ENCODE peak calls at places on chromosomes 4 and X, in six cellular contexts. Y is HTR-8/SVneo, E is SW480, S is GM23338, B is NCI-H1105 treated with DMSO at 0.1 percent for 48 hours, P is upper lobe of right lung. F is an unnamed sample.

GRCh38 chr4:134463771-134464170 is 262.2 kb upstream of the PABPC4L start:
- DNase-seq in P (no peak), Y (no peak), E (no peak), S (no peak), B (no peak), F (no peak)

GRCh38 chrX:152913354-152913753 is 15.5 kb downstream of the ZNF185 start:
- DNase-seq in Y (no peak), S (no peak), B (no peak), E (no peak), P (no peak), F (no peak)

GRCh38 chrX:91137881-91138280 is 296.8 kb upstream of the PABPC5 start:
- DNase-seq in S (no peak), P (no peak), B (no peak), E (no peak), Y (no peak), F (no peak)

GRCh38 chrX:360496-361150 is 26.1 kb downstream of the PPP2R3B start:
- DNase-seq in E (no peak), Y (no peak), B (no peak), P (peak), S (no peak), F (no peak)

GRCh38 chr4:84767163-84767562 is 184.2 kb downstream of the CDS1 start:
- DNase-seq in B (no peak), E (no peak), Y (no peak), S (no peak), P (no peak), F (no peak)

GRCh38 chrX:152822383-152823086 is 8.0 kb downstream of the CETN2 start:
- DNase-seq in Y (no peak), S (no peak), B (no peak), E (no peak), P (no peak), F (no peak)

GRCh38 chr4:5474756-5475155 is 233.6 kb downstream of the EVC2 start:
- DNase-seq in S (no peak), B (no peak), E (no peak), Y (peak), P (no peak), F (no peak)

GRCh38 chrX:154014429-154015380 is 5.0 kb downstream of the IRAK1 start:
- DNase-seq in S (no peak), E (no peak), P (no peak), Y (no peak), B (no peak), F (no peak)

GRCh38 chr4:88623097-88623496 is 30.8 kb downstream of the HERC3 start:
- DNase-seq in E (no peak), P (no peak), S (no peak), Y (peak), B (no peak), F (peak)

GRCh38 chr4:82422616-82423015 is 7.6 kb downstream of the HNRNPDL start:
- DNase-seq in P (no peak), Y (no peak), B (no peak), E (no peak), S (no peak), F (no peak)

GRCh38 chr4:67366341-67366861 is 178.9 kb downstream of the CENPC start:
- DNase-seq in B (no peak), Y (no peak), S (no peak), P (no peak), E (no peak), F (no peak)

GRCh38 chr4:124974163-124974562 is 261.6 kb upstream of the ANKRD50 start:
- DNase-seq in S (no peak), B (no peak), P (no peak), Y (no peak), E (no peak), F (no peak)

GRCh38 chrX:152915541-152916241 is 17.8 kb downstream of the ZNF185 start:
- DNase-seq in P (no peak), S (peak), Y (peak), B (no peak), E (no peak), F (peak)

GRCh38 chr4:94036964-94037363 is 170.7 kb upstream of the SMARCAD1 start:
- DNase-seq in S (peak), P (no peak), E (no peak), B (no peak), Y (no peak), F (no peak)

GRCh38 chrX:13646154-13646549 is 6.8 kb upstream of the TCEANC start:
- DNase-seq in S (peak), Y (peak), P (peak), E (peak), B (peak), F (peak)

GRCh38 chr4:106062452-106062875 is 167.2 kb downstream of the NPNT start:
- DNase-seq in P (no peak), B (no peak), S (no peak), Y (peak), E (peak), F (no peak)

GRCh38 chrX:150364347-150365050 is 1.4 kb downstream of the MAMLD1 start:
- DNase-seq in P (peak), Y (no peak), B (peak), E (peak), S (peak), F (no peak)

GRCh38 chr4:159283697-159284492 is 181.0 kb downstream of the RAPGEF2 start:
- DNase-seq in B (no peak), P (no peak), E (no peak), Y (peak), S (peak), F (peak)

GRCh38 chrX:45592067-45592466 is 391.4 kb upstream of the DIPK2B start:
- DNase-seq in P (no peak), S (no peak), Y (no peak), B (no peak), E (no peak), F (no peak)

GRCh38 chrX:112636951-112637541 is 42.7 kb downstream of the LHFPL1 start:
- DNase-seq in E (no peak), Y (peak), P (no peak), S (no peak), B (no peak), F (peak)

GRCh38 chrX:73916931-73917657 is 354.1 kb downstream of the CHIC1 start:
- DNase-seq in P (no peak), Y (peak), S (peak), E (peak), B (no peak), F (peak)

GRCh38 chr4:165493359-165493758 is 114.6 kb downstream of the CPE start:
- DNase-seq in E (peak), S (peak), Y (peak), B (no peak), P (peak), F (peak)

GRCh38 chrX:134294548-134294947 is 57.6 kb downstream of the CCDC160 start:
- DNase-seq in B (no peak), E (peak), Y (no peak), S (peak), P (no peak), F (peak)

GRCh38 chr4:158811704-158812103 is 42.9 kb downstream of the FNIP2 start:
- DNase-seq in E (no peak), B (no peak), Y (no peak), S (no peak), P (no peak), F (no peak)

GRCh38 chr4:8869879-8870646 is 1.6 kb downstream of the HMX1 start:
- DNase-seq in S (peak), B (no peak), P (no peak), Y (no peak), E (no peak), F (no peak)

GRCh38 chr4:121156822-121157769 is 7.0 kb downstream of the TNIP3 start:
- DNase-seq in E (peak), P (peak), S (peak), B (no peak), Y (peak), F (peak)

GRCh38 chrX:132409780-132410556 is 78.9 kb downstream of the MBNL3 start:
- DNase-seq in Y (no peak), B (no peak), S (peak), E (no peak), P (no peak), F (no peak)

GRCh38 chrX:10979956-10980355 is 131.2 kb upstream of the HCCS start:
- DNase-seq in P (no peak), S (no peak), B (no peak), Y (no peak), E (no peak), F (no peak)

GRCh38 chrX:74419861-74420193 is 1.5 kb upstream of the SLC16A2 start:
- DNase-seq in P (no peak), E (peak), B (peak), Y (no peak), S (peak), F (peak)

GRCh38 chr4:110091426-110091825 is 107.0 kb downstream of the ELOVL6 start:
- DNase-seq in B (no peak), Y (peak), P (no peak), S (no peak), E (no peak), F (peak)

GRCh38 chrX:30910124-30910860 is 21.2 kb upstream of the TAB3 start:
- DNase-seq in B (no peak), E (no peak), P (no peak), S (no peak), Y (no peak), F (no peak)